ENCODE peak calls at places on chromosomes 6 and 20, in ten cellular contexts. X is body of pancreas; B is GM23248; N is tibial artery; E is CD8-positive, alpha-beta T cell; U is NT2/D1; V is PC-3; I is HCT116; H is uterus; R is cardiac muscle cell. K is an unnamed sample. For H3K9me3 and H3K4me1, the result is how much of the 10 kb centered on the place peaks cover.

GRCh38 chr6:169837529-169838250 is 86.3 kb downstream of the ERMARD start:
- DNase-seq in V (no peak), B (no peak), X (no peak), N (no peak), H (no peak), U (no peak), R (no peak), I (no peak), E (no peak), K (no peak)

GRCh38 chr6:110708295-110708965 is 106.8 kb downstream of the CDK19 start:
- DNase-seq in E (no peak), V (no peak), N (no peak), R (peak), U (no peak), H (no peak), I (no peak), B (peak), X (no peak), K (no peak)

GRCh38 chr20:21397341-21398108 is at the start of gene NKX2-4:
- DNase-seq in X (no peak), V (no peak), H (no peak), R (no peak), E (no peak), I (no peak), B (no peak), N (no peak), U (no peak), K (no peak)

GRCh38 chr20:63330940-63331339 is 30.2 kb downstream of the CHRNA4 start:
- DNase-seq in R (no peak), X (no peak), U (no peak), H (no peak), E (peak), V (no peak), B (no peak), N (no peak), I (no peak), K (no peak)

GRCh38 chr6:21037453-21037852 is 503.2 kb downstream of the CDKAL1 start:
- DNase-seq in I (no peak), X (no peak), B (no peak), V (no peak), H (no peak), N (no peak), U (no peak), R (no peak), E (no peak), K (no peak)

GRCh38 chr6:14212020-14212419 is 94.4 kb downstream of the CD83 start:
- DNase-seq in E (no peak), N (no peak), R (no peak), H (no peak), U (no peak), V (peak), B (no peak), X (peak), I (no peak), K (no peak)

GRCh38 chr6:41625442-41625841 is 12.8 kb upstream of the MDFI start:
- DNase-seq in X (no peak), B (no peak), H (no peak), R (peak), V (no peak), I (no peak), N (peak), E (no peak), U (no peak), K (no peak)

GRCh38 chr6:46626976-46627375 is 25.6 kb downstream of the CYP39A1 start:
- DNase-seq in N (no peak), I (no peak), R (no peak), H (no peak), B (no peak), U (no peak), E (no peak), X (no peak), V (no peak), K (no peak)

GRCh38 chr6:27893836-27894807 is 18.1 kb downstream of the OR2B2 start:
- DNase-seq in E (peak), H (peak), X (peak), N (peak), U (no peak), B (peak), R (peak), V (peak), I (peak), K (peak)

GRCh38 chr6:166626177-166627038 is 643 bp downstream of the RPS6KA2 start:
- DNase-seq in U (no peak), H (peak), E (peak), B (peak), X (peak), I (no peak), N (peak), R (peak), V (peak), K (no peak)

GRCh38 chr6:166784691-166785090 is 157.6 kb upstream of the RPS6KA2 start:
- DNase-seq in E (no peak), X (no peak), I (no peak), V (peak), N (no peak), U (no peak), B (peak), R (no peak), H (no peak), K (no peak)

GRCh38 chr6:114342826-114343781 is at the start of gene HS3ST5:
- DNase-seq in V (peak), N (no peak), B (peak), U (peak), X (peak), I (peak), H (no peak), R (peak), E (no peak), K (no peak)

GRCh38 chr20:58228484-58229197 is at the start of gene ANKRD60:
- DNase-seq in H (peak), E (peak), I (no peak), X (no peak), R (peak), B (peak), U (no peak), N (no peak), V (no peak), K (peak)

GRCh38 chr6:33312361-33313104 is 1.3 kb downstream of the TAPBP start:
- DNase-seq in E (peak), N (peak), U (peak), X (peak), R (peak), H (peak), V (peak), B (peak), I (peak), K (no peak)

GRCh38 chr6:170221052-170221752 is 69.7 kb downstream of the DLL1 start:
- DNase-seq in E (no peak), V (no peak), U (no peak), B (no peak), H (peak), R (no peak), X (peak), N (peak), I (no peak), K (no peak)

GRCh38 chr6:22447191-22447590 is 122.2 kb upstream of the HDGFL1 start:
- DNase-seq in E (no peak), R (no peak), V (no peak), H (no peak), X (no peak), I (no peak), B (no peak), U (no peak), N (no peak), K (no peak)

GRCh38 chr6:22447862-22448261 is 121.5 kb upstream of the HDGFL1 start:
- DNase-seq in V (no peak), E (no peak), H (no peak), I (no peak), X (no peak), N (no peak), R (no peak), B (no peak), U (no peak), K (no peak)

GRCh38 chr6:22445946-22446345 is 123.4 kb upstream of the HDGFL1 start:
- DNase-seq in H (no peak), U (no peak), V (no peak), B (no peak), X (no peak), N (no peak), R (no peak), E (no peak), I (no peak), K (no peak)

GRCh38 chr6:22442826-22443225 is 126.5 kb upstream of the HDGFL1 start:
- DNase-seq in E (no peak), I (no peak), H (no peak), X (no peak), V (no peak), N (no peak), B (no peak), R (no peak), U (no peak), K (no peak)

DNA sequence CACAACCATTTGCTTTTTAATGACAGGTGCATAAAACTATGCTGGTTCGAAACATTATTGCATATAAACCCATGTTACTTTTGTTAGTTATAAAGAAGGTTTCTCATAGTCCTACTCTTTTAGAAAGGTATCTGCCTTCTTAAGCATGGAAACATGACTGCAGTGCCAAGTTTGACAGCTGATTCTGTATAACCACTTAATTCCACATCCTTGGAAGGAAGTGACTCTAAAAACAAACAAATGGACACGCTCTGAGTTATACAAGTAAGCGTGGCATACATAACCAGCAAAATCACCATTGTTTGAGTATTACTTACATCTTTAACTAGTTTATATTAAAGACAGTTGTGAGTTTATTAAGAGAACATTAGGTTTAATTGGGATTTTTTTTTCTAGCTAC is 125.0 kb upstream of the HDGFL1 start:
- DNase-seq in V (peak), U (no peak), H (no peak), I (no peak), E (no peak), B (no peak), X (no peak), R (no peak), N (no peak), K (no peak)
- H3K9me3 ChIP-seq in V (under half), U (under half), H (under half), I (under half), E (under half), B (under half), X (under half), R (under half), N (under half), K (under half)

GRCh38 chr6:80104520-80104919 is 2.0 kb upstream of the BCKDHB start:
- DNase-seq in U (no peak), X (no peak), I (no peak), V (no peak), R (no peak), H (no peak), N (no peak), B (no peak), E (no peak), K (no peak)

GRCh38 chr6:80106418-80107235 is at the start of gene BCKDHB:
- DNase-seq in N (peak), R (peak), V (peak), E (peak), X (peak), B (peak), H (peak), I (peak), U (peak), K (peak)

GRCh38 chr6:80105972-80106417 is 476 bp upstream of the BCKDHB start:
- DNase-seq in I (no peak), U (no peak), X (no peak), R (no peak), N (no peak), B (no peak), V (no peak), H (no peak), E (no peak), K (no peak)
- H3K4me1 ChIP-seq in I (under half), U (under half), X (under half), R (under half), N (under half), B (under half), V (under half), H (under half), E (under half), K (under half)

GRCh38 chr6:168310945-168311344 is 8.6 kb downstream of the DACT2 start:
- DNase-seq in B (no peak), E (no peak), H (no peak), I (no peak), V (no peak), N (no peak), R (no peak), X (no peak), U (no peak), K (no peak)
- H3K9me3 ChIP-seq in B (under half), E (under half), H (under half), I (under half), V (under half), N (under half), R (under half), X (under half), U (under half), K (under half)

GRCh38 chr20:34047010-34047687 is 53.4 kb downstream of the RALY start:
- DNase-seq in X (no peak), R (no peak), N (no peak), U (no peak), V (no peak), B (no peak), H (no peak), E (no peak), I (no peak), K (no peak)

GRCh38 chr20:34046330-34046729 is 52.6 kb downstream of the RALY start:
- DNase-seq in U (no peak), V (no peak), R (no peak), N (no peak), I (no peak), H (no peak), B (no peak), X (no peak), E (no peak), K (no peak)

GRCh38 chr20:34043025-34043424 is 49.3 kb downstream of the RALY start:
- DNase-seq in N (no peak), U (no peak), B (no peak), R (no peak), I (no peak), X (no peak), H (no peak), E (no peak), V (no peak), K (no peak)

GRCh38 chr20:34045930-34046329 is 52.2 kb downstream of the RALY start:
- DNase-seq in H (no peak), V (no peak), E (no peak), U (peak), N (no peak), R (no peak), X (no peak), I (no peak), B (no peak), K (no peak)

DNA sequence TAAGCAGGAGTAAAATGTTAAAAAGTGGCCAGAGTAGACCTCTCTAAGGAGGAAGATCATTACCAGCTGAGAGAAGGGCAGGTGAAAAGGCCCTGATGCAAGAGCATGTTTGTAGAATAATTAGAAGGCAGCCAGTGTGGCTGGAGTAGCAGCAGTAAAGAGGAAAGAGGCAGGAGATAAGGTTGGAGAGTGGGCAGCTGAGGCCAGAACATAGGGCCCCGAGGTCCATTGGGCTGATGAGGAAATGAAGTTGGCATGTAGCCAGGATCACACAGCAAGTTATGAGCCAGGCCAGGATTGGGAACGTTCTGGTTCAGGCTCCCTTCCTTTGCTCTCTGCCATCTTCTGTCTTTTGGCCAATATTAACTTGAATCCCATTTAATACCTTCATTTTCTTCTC is 51.6 kb downstream of the RALY start:
- DNase-seq in B (peak), H (peak), N (peak), U (no peak), X (peak), I (no peak), V (no peak), R (peak), E (no peak), K (no peak)
- H3K4me1 ChIP-seq in B (under half), H (under half), N (half or more), U (under half), X (under half), I (under half), V (under half), R (under half), E (under half), K (under half)

GRCh38 chr6:163893609-163894189 is 479.2 kb downstream of the QKI start:
- DNase-seq in U (no peak), V (no peak), X (no peak), H (no peak), N (no peak), B (no peak), E (no peak), I (no peak), R (no peak), K (no peak)
- H3K9me3 ChIP-seq in U (under half), V (under half), X (under half), H (under half), N (under half), B (under half), E (under half), I (under half), R (under half), K (under half)

K was measured in ascending aorta.